ENCODE peak calls at places on chromosomes 13 and 19, in ten cellular contexts. K is nucleus accumbens; I is hypothalamus; J is ovary; Q is pancreas; L is AML-193; O is stimulated activated CD8-positive, alpha-beta memory T cell treated with anti-CD3 and anti-CD28 coated beads, Interleukin-4, amount 100 ng/mL, for 1 hour; P is brain pericyte; M is KBM-7; R is NCI-H1930. G is an unnamed sample.

GRCh38 chr19:12052057-12052570 is 647 bp downstream of the ZNF878 start:
- DNase-seq in K (no peak), I (no peak), J (no peak), Q (no peak), L (no peak), O (no peak), P (no peak), M (no peak), R (no peak), G (no peak)

GRCh38 chr19:19261350-19262189 is 11.5 kb downstream of the TM6SF2 start:
- DNase-seq in K (no peak), I (no peak), J (no peak), Q (no peak), L (no peak), O (no peak), P (no peak), M (peak; percentile 77), R (no peak), G (peak; percentile 5)

GRCh38 chr19:49453757-49454248 is 778 bp downstream of the ALDH16A1 start:
- DNase-seq in K (no peak), I (no peak), J (no peak), Q (no peak), L (no peak), O (no peak), P (no peak), M (no peak), R (no peak), G (no peak)

GRCh38 chr19:19534556-19535265 is 3.4 kb upstream of the CILP2 start:
- DNase-seq in K (no peak), I (no peak), J (no peak), Q (no peak), L (no peak), O (no peak), P (no peak), M (no peak), R (no peak), G (no peak)

GRCh38 chr13:102273111-102273510 is 128.7 kb downstream of the FGF14 start:
- DNase-seq in K (no peak), I (no peak), J (no peak), Q (no peak), L (no peak), O (no peak), P (no peak), M (no peak), R (no peak), G (no peak)

GRCh38 chr19:7512400-7512851 is 3.5 kb upstream of the ZNF358 start:
- DNase-seq in K (no peak), I (no peak), J (no peak), Q (no peak), L (no peak), O (no peak), P (no peak), M (no peak), R (no peak), G (no peak)

GRCh38 chr13:101475536-101475935 is 23.1 kb downstream of the ITGBL1 start:
- DNase-seq in K (no peak), I (no peak), J (no peak), Q (no peak), L (no peak), O (no peak), P (no peak), M (no peak), R (no peak), G (no peak)

GRCh38 chr13:28819748-28820098 is 416 bp upstream of the MTUS2 start:
- DNase-seq in K (peak; percentile 50), I (no peak), J (peak; percentile 40), Q (peak; percentile 88), L (no peak), O (no peak), P (no peak), M (peak; percentile 39), R (peak; percentile 87), G (no peak)

GRCh38 chr13:75173457-75174356 is 308.3 kb downstream of the TBC1D4 start:
- DNase-seq in K (no peak), I (no peak), J (no peak), Q (no peak), L (no peak), O (no peak), P (no peak), M (no peak), R (no peak), G (no peak)

GRCh38 chr13:67369895-67370660 is 139.9 kb upstream of the PCDH9 start:
- DNase-seq in K (no peak), I (no peak), J (no peak), Q (no peak), L (no peak), O (no peak), P (peak; percentile 47), M (no peak), R (no peak), G (no peak)

GRCh38 chr19:11142528-11143171 is 12.9 kb downstream of the SPC24 start:
- DNase-seq in K (peak; percentile 25), I (peak; percentile 9), J (peak; percentile 98), Q (peak; percentile 81), L (no peak), O (no peak), P (peak; percentile 76), M (no peak), R (no peak), G (no peak)

GRCh38 chr19:30757836-30758617 is 385.8 kb downstream of the ZNF536 start:
- DNase-seq in K (no peak), I (no peak), J (no peak), Q (no peak), L (no peak), O (no peak), P (no peak), M (no peak), R (no peak), G (no peak)

GRCh38 chr19:33621811-33622504 is at the start of gene CHST8:
- DNase-seq in K (no peak), I (no peak), J (peak; percentile 63), Q (peak; percentile 85), L (no peak), O (no peak), P (no peak), M (no peak), R (peak; percentile 49), G (no peak)

GRCh38 chr13:50682966-50683365 is 160.5 kb downstream of the DLEU7 start:
- DNase-seq in K (no peak), I (no peak), J (no peak), Q (no peak), L (no peak), O (no peak), P (no peak), M (no peak), R (no peak), G (no peak)

GRCh38 chr13:98581971-98582702 is 5.2 kb upstream of the STK24 start:
- DNase-seq in K (no peak), I (no peak), J (no peak), Q (no peak), L (no peak), O (no peak), P (no peak), M (no peak), R (no peak), G (no peak)

GRCh38 chr13:108961542-108962125 is 332.2 kb downstream of the MYO16 start:
- DNase-seq in K (no peak), I (no peak), J (no peak), Q (no peak), L (peak; percentile 78), O (no peak), P (no peak), M (peak; percentile 61), R (peak; percentile 62), G (peak; percentile 30)

GRCh38 chr13:45119469-45119989 is 781 bp upstream of the GTF2F2 start:
- DNase-seq in K (no peak), I (no peak), J (no peak), Q (no peak), L (peak; percentile 60), O (no peak), P (no peak), M (peak; percentile 68), R (no peak), G (peak; percentile 38)

GRCh38 chr13:26721251-26721939 is 39.2 kb downstream of the GPR12 start:
- DNase-seq in K (no peak), I (no peak), J (no peak), Q (no peak), L (peak; percentile 91), O (no peak), P (no peak), M (peak; percentile 97), R (peak; percentile 62), G (peak; percentile 98)

GRCh38 chr19:19591133-19591825 is 27.2 kb downstream of the PBX4 start:
- DNase-seq in K (no peak), I (no peak), J (no peak), Q (no peak), L (peak; percentile 82), O (no peak), P (peak; percentile 44), M (no peak), R (no peak), G (peak; percentile 12)

G was measured in GF-D8.